ENCODE peak calls at places on chromosomes 6 and 20, in seven cellular contexts. X is breast epithelium, A is A549, S is GM12892, E is endothelial cell of umbilical vein, H is uterus, L is heart left ventricle. T is an unnamed sample.

GRCh38 chr6:90406142-90406794 is 109.6 kb upstream of the BACH2 start:
- DNase-seq in X (no peak), S (no peak), A (peak; percentile 34), H (no peak), L (no peak), E (no peak), T (no peak)

GRCh38 chr6:144659202-144659731 is 374.1 kb downstream of the UTRN start:
- DNase-seq in X (no peak), L (peak; percentile 20), E (peak; percentile 25), H (peak; percentile 51), S (no peak), A (no peak), T (no peak)

GRCh38 chr6:54264581-54265272 is 43.5 kb upstream of the TINAG start:
- DNase-seq in E (peak; percentile 51), A (no peak), X (no peak), L (no peak), H (no peak), S (no peak), T (no peak)

GRCh38 chr6:7106752-7107577 is 796 bp upstream of the RREB1 start:
- DNase-seq in L (peak; percentile 36), A (peak; percentile 45), X (no peak), E (no peak), S (peak; percentile 57), H (peak; percentile 32), T (peak; percentile 92)

GRCh38 chr6:106514281-106514885 is 114.9 kb downstream of the RTN4IP1 start:
- DNase-seq in S (no peak), A (no peak), E (no peak), X (no peak), H (no peak), L (no peak), T (no peak)

GRCh38 chr6:142207265-142207877 is 60.3 kb downstream of the VTA1 start:
- DNase-seq in L (peak; percentile 20), A (no peak), S (no peak), X (no peak), H (peak; percentile 26), E (peak; percentile 71), T (no peak)

GRCh38 chr20:54512694-54513093 is 37.3 kb downstream of the DOK5 start:
- DNase-seq in L (no peak), X (no peak), E (no peak), H (no peak), A (no peak), S (no peak), T (no peak)

GRCh38 chr6:6734463-6735455 is 146.2 kb downstream of the LY86 start:
- DNase-seq in H (no peak), L (no peak), E (no peak), A (no peak), X (no peak), S (no peak), T (no peak)

GRCh38 chr20:12969071-12969669 is 39.6 kb upstream of the SPTLC3 start:
- DNase-seq in L (no peak), S (no peak), H (no peak), A (no peak), X (no peak), E (no peak), T (no peak)

GRCh38 chr6:133623065-133623464 is 265.8 kb upstream of the TCF21 start:
- DNase-seq in E (no peak), S (no peak), A (no peak), L (no peak), H (peak; percentile 39), X (no peak), T (no peak)
- TF ChIP-seq POLR2A in E (no peak), S (no peak), A (no peak), L (no peak), H (no peak), X (no peak), T (no peak)

GRCh38 chr6:148398686-148399085 is 56.0 kb downstream of the SASH1 start:
- DNase-seq in S (no peak), H (no peak), E (no peak), L (no peak), X (no peak), A (no peak), T (no peak)
- TF ChIP-seq POLR2A in S (no peak), H (no peak), E (no peak), L (no peak), X (no peak), A (no peak), T (no peak)

DNA sequence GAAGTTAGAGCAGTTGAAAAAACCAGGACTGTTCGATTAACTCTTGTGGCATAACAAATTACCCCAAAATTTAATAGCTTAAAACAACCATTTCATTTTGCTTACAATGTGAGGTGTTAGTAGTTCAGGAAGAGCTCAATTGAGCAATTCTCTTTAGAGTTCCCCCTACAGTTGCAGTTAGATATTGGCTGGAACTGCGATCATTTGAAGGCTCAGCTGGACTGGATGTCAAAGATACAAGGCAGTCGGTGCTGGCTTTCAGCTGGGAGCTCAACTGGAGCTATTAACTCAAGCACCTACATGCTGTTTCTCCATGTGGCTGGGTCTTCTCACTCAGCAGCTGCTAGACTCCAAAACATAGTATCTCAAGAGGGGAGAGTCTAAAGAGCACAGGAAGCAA is 96.0 kb upstream of the LOC128125822 start:
- DNase-seq in L (no peak), X (no peak), H (no peak), A (no peak), S (no peak), E (no peak), T (no peak)
- TF ChIP-seq POLR2A in L (no peak), X (no peak), H (no peak), A (no peak), S (no peak), E (no peak), T (no peak)

GRCh38 chr6:170116643-170117042 is 174.2 kb downstream of the DLL1 start:
- DNase-seq in E (no peak), S (no peak), L (peak; percentile 4), X (peak; percentile 15), A (no peak), H (no peak), T (no peak)

GRCh38 chr6:170117111-170117972 is 173.5 kb downstream of the DLL1 start:
- DNase-seq in E (no peak), L (peak; percentile 4), S (no peak), X (peak; percentile 28), H (no peak), A (no peak), T (no peak)

GRCh38 chr6:170114187-170114945 is 176.5 kb downstream of the DLL1 start:
- DNase-seq in L (peak; percentile 3), S (no peak), H (no peak), E (no peak), X (peak; percentile 6), A (no peak), T (peak; percentile 52)

GRCh38 chr6:170113141-170113540 is 177.7 kb downstream of the DLL1 start:
- DNase-seq in L (peak; percentile 1), X (peak; percentile 20), A (no peak), H (no peak), E (no peak), S (no peak), T (no peak)

DNA sequence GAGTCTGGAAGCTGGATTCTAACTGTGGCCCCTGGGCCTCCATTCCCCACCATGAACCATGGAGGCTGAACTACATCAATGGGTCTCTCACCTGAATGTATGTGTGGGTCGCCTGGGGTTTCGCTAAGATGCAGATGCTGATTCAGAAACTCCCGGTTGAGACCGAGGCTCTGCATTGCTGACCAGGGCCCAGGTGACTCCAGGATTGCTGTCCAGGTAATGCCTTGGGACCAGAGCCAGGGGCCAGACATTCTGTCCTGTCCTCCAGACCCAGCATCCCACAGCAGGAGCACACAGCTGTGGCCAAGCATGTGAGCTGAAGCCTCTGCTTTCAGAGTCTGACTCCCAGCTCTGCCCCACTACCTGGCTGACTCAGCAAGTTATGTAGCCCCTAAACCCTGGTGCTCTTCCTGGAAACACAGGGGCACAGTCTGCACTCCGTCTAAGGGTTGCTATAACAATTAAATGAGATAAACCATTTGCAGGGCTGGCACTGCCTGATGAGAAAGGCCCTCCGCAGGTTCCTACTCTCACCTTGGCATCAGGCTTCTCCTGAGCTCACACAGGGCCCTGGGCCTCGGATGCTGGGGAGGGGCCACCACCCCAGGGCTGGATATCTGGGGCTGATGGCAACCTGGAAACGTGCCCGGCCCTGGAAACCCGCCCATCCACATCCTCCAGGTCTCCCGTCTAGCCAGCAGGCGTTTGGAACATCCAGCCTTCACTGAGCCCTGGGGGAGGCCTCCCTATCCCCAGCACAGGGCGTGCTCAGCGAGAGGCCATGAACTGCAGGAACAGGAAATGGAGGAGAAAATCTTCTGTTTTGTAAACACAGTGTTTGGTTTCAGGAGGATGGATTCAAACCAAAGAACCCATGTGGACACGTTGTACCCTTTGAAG is 175.7 kb downstream of the DLL1 start:
- DNase-seq in L (peak; percentile 5), S (no peak), X (peak; percentile 44), A (no peak), E (no peak), H (no peak), T (no peak)
- TF ChIP-seq POLR2A in L (no peak), S (no peak), X (no peak), A (no peak), E (no peak), H (no peak), T (no peak)

DNA sequence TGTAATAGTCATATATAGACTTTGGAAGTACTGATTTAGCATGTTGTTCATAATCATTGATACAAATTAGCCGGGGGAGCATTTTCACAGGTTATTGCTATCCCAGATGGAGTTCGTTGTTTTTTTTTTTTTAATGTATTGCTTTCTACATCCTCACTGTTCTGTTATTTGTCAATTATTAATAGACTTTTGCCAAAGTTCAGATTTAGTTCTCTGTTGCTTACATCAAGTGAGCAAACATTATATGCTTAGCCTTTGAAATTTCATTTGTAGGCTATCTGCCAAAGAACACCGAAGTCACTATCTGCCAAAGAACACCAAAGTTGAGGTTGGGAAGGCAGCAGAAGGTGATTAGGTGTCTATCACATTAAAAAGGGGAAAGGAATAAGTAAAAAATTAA is at the start of gene HAO1:
- DNase-seq in A (no peak), S (no peak), H (no peak), E (no peak), X (no peak), L (no peak), T (no peak)
- TF ChIP-seq POLR2A in A (no peak), S (no peak), H (no peak), E (no peak), X (no peak), L (no peak), T (no peak)

DNA sequence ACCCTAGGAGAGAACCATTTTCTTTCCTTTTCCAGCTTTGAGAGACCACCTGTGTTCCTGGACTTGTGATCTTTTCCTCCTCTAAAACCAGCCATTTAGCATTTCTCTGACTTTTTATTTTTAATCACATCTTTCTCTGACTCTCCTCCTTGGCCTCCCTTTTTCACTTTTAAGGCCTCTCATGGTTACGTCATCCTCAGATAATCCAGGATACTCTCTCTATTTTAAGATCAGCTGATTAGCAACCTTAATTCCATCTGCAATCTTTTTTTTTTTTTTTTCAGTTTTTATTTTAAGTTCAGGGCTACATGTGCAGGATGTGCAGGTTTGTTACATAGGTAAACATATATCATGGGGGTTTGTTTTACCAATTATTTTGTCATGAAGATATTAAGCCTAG is 54.0 kb downstream of the RFPL4B start:
- DNase-seq in S (no peak), L (no peak), X (no peak), A (no peak), E (no peak), H (no peak), T (no peak)
- TF ChIP-seq POLR2A in S (no peak), L (no peak), X (no peak), A (no peak), E (no peak), H (no peak), T (no peak)

T was measured in lower leg skin.